ENCODE peak calls at places on chromosomes 12 and 14, in nine cellular contexts. Q, X, N, L, C, B, J, I and O are unnamed samples.

GRCh38 chr12:124405151-124405550 is 110.3 kb downstream of the RFLNA start:
- DNase-seq in B (no peak), X (no peak), C (no peak), L (no peak), J (no peak), I (no peak), N (no peak), Q (no peak), O (no peak)

GRCh38 chr12:108614639-108615038 is 16.8 kb upstream of the TMEM119 start:
- DNase-seq in N (no peak), B (no peak), L (no peak), I (no peak), C (no peak), Q (no peak), J (no peak), X (no peak), O (no peak)

GRCh38 chr12:102824218-102824835 is 92.7 kb downstream of the PAH start:
- DNase-seq in X (peak), N (no peak), Q (no peak), L (peak), J (no peak), C (no peak), I (no peak), B (no peak), O (peak)

GRCh38 chr12:89936631-89937030 is 228.0 kb upstream of the ATP2B1 start:
- DNase-seq in C (peak), B (no peak), J (no peak), X (no peak), Q (no peak), N (no peak), I (no peak), L (no peak), O (no peak)

GRCh38 chr12:13425766-13426165 is 229.2 kb downstream of the EMP1 start:
- DNase-seq in N (no peak), I (no peak), L (no peak), J (peak), X (no peak), Q (no peak), C (no peak), B (no peak), O (peak)

GRCh38 chr14:72699852-72700257 is 194.0 kb downstream of the DPF3 start:
- DNase-seq in J (peak), C (no peak), I (no peak), X (no peak), L (no peak), Q (peak), N (no peak), B (no peak), O (peak)

GRCh38 chr12:46722737-46723136 is 103.1 kb downstream of the SLC38A4 start:
- DNase-seq in B (no peak), C (peak), I (no peak), Q (peak), N (no peak), J (peak), X (no peak), L (no peak), O (peak)

GRCh38 chr12:72261885-72262284 is 10.3 kb upstream of the TRHDE start:
- DNase-seq in X (no peak), Q (no peak), C (peak), L (no peak), I (no peak), N (no peak), B (no peak), J (no peak), O (no peak)

GRCh38 chr14:74959596-74960180 is 4.3 kb upstream of the PGF start:
- DNase-seq in N (no peak), X (no peak), J (peak), Q (no peak), L (no peak), I (no peak), B (no peak), C (no peak), O (no peak)

GRCh38 chr12:92730758-92731157 is 28.0 kb downstream of the PLEKHG7 start:
- DNase-seq in B (no peak), J (no peak), L (no peak), Q (no peak), N (no peak), C (no peak), I (no peak), X (no peak), O (peak)

GRCh38 chr12:10633541-10633940 is 20.1 kb upstream of the MAGOHB start:
- DNase-seq in B (no peak), J (no peak), X (no peak), I (no peak), L (no peak), N (no peak), C (no peak), Q (no peak), O (no peak)

GRCh38 chr12:51188359-51189051 is 15.6 kb upstream of the TFCP2 start:
- DNase-seq in Q (no peak), I (no peak), N (no peak), C (no peak), X (no peak), B (no peak), L (no peak), J (no peak), O (no peak)

GRCh38 chr12:104668274-104668718 is 211.5 kb downstream of the CHST11 start:
- DNase-seq in B (no peak), I (no peak), J (no peak), C (no peak), L (no peak), N (no peak), X (peak), Q (no peak), O (peak)

GRCh38 chr14:56131865-56132830 is 13.9 kb downstream of the PELI2 start:
- DNase-seq in N (no peak), C (peak), J (no peak), I (no peak), B (no peak), L (no peak), X (no peak), Q (no peak), O (no peak)

GRCh38 chr14:102922490-102923200 is at the start of gene AMN:
- DNase-seq in J (no peak), N (no peak), Q (no peak), C (no peak), X (peak), I (no peak), L (no peak), B (no peak), O (no peak)

GRCh38 chr14:93073833-93074769 is 41.6 kb downstream of the ITPK1 start:
- DNase-seq in J (no peak), X (peak), Q (no peak), B (no peak), N (no peak), I (no peak), L (peak), C (no peak), O (peak)

GRCh38 chr14:55845963-55846851 is 266.2 kb downstream of the KTN1 start:
- DNase-seq in Q (no peak), L (no peak), J (no peak), C (no peak), I (no peak), N (no peak), X (no peak), B (no peak), O (no peak)

GRCh38 chr14:62126885-62127478 is 364.8 kb downstream of the SNAPC1 start:
- DNase-seq in N (no peak), B (no peak), L (no peak), J (peak), X (peak), I (no peak), C (peak), Q (peak), O (peak)